ENCODE peak calls at places on chromosomes 11 and 22, in ten cellular contexts. O is sigmoid colon, N is stomach, F is adrenal gland, A is spleen, U is GM12878, E is heart left ventricle, H is uterus, X is ovary, Q is IMR-90. R is an unnamed sample. For H3K36me3 and H3K4me1, the result is how much of the 10 kb centered on the place peaks cover.

GRCh38 chr11:109378049-109378448 is 43.9 kb upstream of the C11orf87 start:
- DNase-seq in F (no peak), A (no peak), U (no peak), N (no peak), H (no peak), X (no peak), Q (no peak), O (no peak), E (no peak), R (no peak)

GRCh38 chr11:68226421-68226820 is 13.3 kb upstream of the KMT5B start:
- DNase-seq in U (no peak), X (no peak), F (no peak), N (no peak), O (no peak), A (no peak), H (no peak), E (no peak), Q (no peak), R (no peak)

GRCh38 chr11:1638344-1638743 is 8.8 kb downstream of the KRTAP5-5 start:
- DNase-seq in Q (no peak), U (no peak), N (no peak), O (peak), A (no peak), X (no peak), F (no peak), E (no peak), H (no peak), R (no peak)

GRCh38 chr22:25747245-25747944 is 5.4 kb downstream of the MYO18B start:
- DNase-seq in H (peak), O (no peak), U (no peak), Q (peak), E (no peak), N (peak), X (no peak), A (no peak), F (peak), R (no peak)

GRCh38 chr11:12289667-12290476 is 87.5 kb upstream of the PARVA start:
- DNase-seq in N (peak), U (no peak), O (no peak), Q (no peak), H (no peak), A (no peak), E (no peak), F (no peak), X (no peak), R (peak)

GRCh38 chr22:35630387-35630793 is 13.3 kb upstream of the MB start:
- DNase-seq in F (no peak), H (no peak), U (no peak), A (peak), N (no peak), X (no peak), Q (peak), O (peak), E (no peak), R (no peak)

GRCh38 chr11:94604496-94604895 is 37.3 kb downstream of the PIWIL4 start:
- DNase-seq in Q (peak), N (no peak), U (no peak), F (no peak), E (no peak), X (no peak), H (no peak), A (no peak), O (no peak), R (no peak)

GRCh38 chr11:848988-849824 is 6.6 kb downstream of the TSPAN4 start:
- DNase-seq in O (no peak), U (no peak), N (no peak), A (no peak), X (peak), F (no peak), E (no peak), Q (no peak), H (peak), R (no peak)

GRCh38 chr11:118168316-118168715 is 8.1 kb downstream of the SCN2B start:
- DNase-seq in A (no peak), X (no peak), E (no peak), Q (no peak), F (no peak), O (no peak), U (no peak), H (no peak), N (no peak), R (no peak)

GRCh38 chr11:101264303-101264702 is 134.7 kb upstream of the PGR start:
- DNase-seq in E (no peak), Q (no peak), N (no peak), F (no peak), X (no peak), H (no peak), A (no peak), O (no peak), U (no peak), R (no peak)

GRCh38 chr11:27926981-27927481 is 180.9 kb downstream of the KIF18A start:
- DNase-seq in N (no peak), A (no peak), F (no peak), E (no peak), U (no peak), H (no peak), O (no peak), X (no peak), Q (peak), R (no peak)

GRCh38 chr11:12377824-12378593 is 638 bp downstream of the PARVA start:
- DNase-seq in F (peak), H (peak), U (no peak), N (peak), Q (peak), X (peak), E (peak), O (peak), A (no peak), R (peak)

GRCh38 chr22:35312198-35313059 is 12.7 kb downstream of the TOM1 start:
- DNase-seq in Q (peak), A (peak), O (peak), F (peak), N (no peak), U (no peak), H (no peak), X (no peak), E (no peak), R (no peak)

GRCh38 chr22:19703869-19704268 is 10.4 kb upstream of the SEPTIN5 start:
- DNase-seq in A (peak), N (no peak), U (no peak), H (no peak), F (no peak), E (peak), O (peak), X (no peak), Q (no peak), R (no peak)

GRCh38 chr11:116844722-116845121 is 7.3 kb upstream of the APOA1 start:
- DNase-seq in O (no peak), U (no peak), H (no peak), N (no peak), F (no peak), Q (no peak), A (no peak), E (no peak), X (no peak), R (no peak)
- H3K36me3 ChIP-seq in O (under half), U (under half), H (under half), N (half or more), F (under half), Q (under half), A (half or more), E (half or more), X (under half), R (under half)

GRCh38 chr22:37778370-37779009 is 29.2 kb upstream of the GCAT start:
- DNase-seq in O (no peak), H (no peak), E (no peak), X (no peak), N (no peak), F (no peak), U (no peak), Q (no peak), A (no peak), R (no peak)
- H3K4me1 ChIP-seq in O (under half), H (under half), E (under half), X (under half), N (under half), F (under half), U (under half), Q (under half), A (under half), R (under half)

GRCh38 chr22:37020192-37020479 is 594 bp downstream of the MPST start:
- DNase-seq in A (no peak), O (no peak), X (peak), Q (peak), U (no peak), N (peak), F (no peak), H (peak), E (no peak), R (peak)

GRCh38 chr22:37021710-37022482 is 2.4 kb downstream of the MPST start:
- DNase-seq in O (no peak), U (no peak), E (no peak), H (no peak), A (peak), Q (peak), N (peak), X (no peak), F (no peak), R (no peak)

GRCh38 chr22:37022483-37023337 is 3.2 kb downstream of the MPST start:
- DNase-seq in U (no peak), N (peak), H (no peak), E (no peak), A (no peak), O (no peak), X (no peak), F (no peak), Q (no peak), R (no peak)

GRCh38 chr22:37019309-37020191 is at the start of the genes MPST and TST:
- DNase-seq in F (peak), A (peak), O (peak), N (peak), H (peak), Q (peak), X (peak), U (no peak), E (peak), R (peak)

DNA sequence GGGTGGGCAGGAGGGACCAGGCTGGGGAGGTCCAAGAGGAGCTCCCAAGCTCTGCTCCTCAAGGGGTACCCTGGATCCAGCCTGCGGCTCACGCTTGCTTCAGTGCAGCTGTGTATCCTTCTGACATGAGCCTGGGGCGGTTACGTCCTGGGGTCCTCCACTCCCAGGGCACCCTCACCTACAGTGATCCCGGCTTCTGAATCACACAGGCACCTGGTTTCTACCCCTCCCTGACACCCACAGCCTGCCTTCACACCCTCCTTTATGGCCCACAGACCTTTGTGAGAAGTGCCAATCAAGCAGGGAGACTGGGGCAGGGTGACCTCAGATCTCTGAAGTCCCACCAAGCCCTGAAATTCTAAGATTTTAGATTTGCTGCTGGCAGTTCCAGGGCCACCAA is 1.5 kb downstream of the MPST start:
- DNase-seq in O (no peak), A (no peak), F (no peak), H (no peak), N (no peak), U (no peak), E (no peak), X (no peak), Q (no peak), R (no peak)
- TF ChIP-seq POLR2A in O (no peak), A (no peak), F (no peak), H (no peak), N (no peak), U (no peak), E (no peak), X (no peak), Q (no peak), R (no peak)

DNA sequence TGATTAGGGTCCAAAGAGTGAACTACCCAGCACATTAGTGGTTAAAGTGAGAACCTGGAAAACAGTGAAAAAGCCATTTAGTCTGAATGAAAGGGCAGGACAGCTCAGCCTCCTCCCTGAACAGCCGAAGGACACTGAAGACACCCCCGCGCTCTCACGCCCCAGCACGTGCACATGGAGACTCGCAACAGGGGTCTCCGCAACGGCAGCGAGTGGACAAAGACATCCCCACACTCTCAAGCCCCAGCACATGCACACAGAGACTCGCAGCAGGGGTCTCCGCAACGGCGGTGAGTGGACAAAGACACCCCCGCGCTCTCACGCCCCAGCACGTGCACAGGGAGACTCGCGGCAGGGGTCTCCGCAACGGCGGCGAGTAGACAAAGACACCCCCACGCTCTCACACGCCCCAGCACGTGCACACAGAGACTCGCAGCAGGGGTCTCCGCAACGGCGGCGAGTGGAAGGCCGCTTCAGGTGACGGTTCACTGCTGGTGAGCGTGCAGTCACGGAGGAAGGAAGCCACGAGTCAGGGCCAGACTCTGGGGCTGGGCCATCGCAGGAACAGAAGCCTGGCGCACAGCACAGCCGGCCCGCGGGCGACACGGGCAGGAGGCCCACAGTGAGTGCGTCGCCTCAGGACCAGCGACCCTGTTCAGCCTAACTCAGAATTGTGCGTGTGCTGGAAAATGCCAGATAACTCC is 43.6 kb downstream of the BRD1 start:
- DNase-seq in E (no peak), H (no peak), Q (no peak), F (no peak), X (no peak), O (peak), U (no peak), N (no peak), A (no peak), R (no peak)
- H3K36me3 ChIP-seq in E (under half), H (under half), Q (half or more), F (under half), X (under half), O (under half), U (under half), N (half or more), A (half or more), R (under half)

DNA sequence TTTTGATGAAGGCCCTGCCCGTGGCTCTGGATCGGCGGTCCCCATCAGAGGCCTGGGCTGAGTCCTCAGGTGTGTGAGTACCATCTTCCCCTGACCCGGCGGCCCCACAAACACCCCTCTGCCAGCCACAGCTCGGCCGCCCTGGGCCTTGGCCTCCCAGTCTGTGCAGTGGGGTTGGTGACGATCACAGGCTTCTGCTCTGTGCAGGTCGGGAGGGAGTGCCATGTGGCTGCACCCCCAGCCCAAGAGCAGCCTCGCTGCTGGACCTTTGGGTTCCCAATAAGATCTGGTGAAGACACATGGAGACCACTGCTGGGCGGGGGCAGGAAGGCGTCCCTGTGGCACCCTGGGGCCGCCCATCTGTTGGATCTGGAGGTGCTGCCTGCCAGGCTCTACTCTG is 47.1 kb upstream of the PPARA start:
- DNase-seq in X (no peak), Q (no peak), N (no peak), H (no peak), A (no peak), E (no peak), U (no peak), F (no peak), O (no peak), R (no peak)
- H3K4me1 ChIP-seq in X (half or more), Q (under half), N (half or more), H (under half), A (half or more), E (under half), U (under half), F (half or more), O (half or more), R (half or more)

GRCh38 chr22:30575011-30575671 is 676 bp upstream of the GAL3ST1 start:
- DNase-seq in E (peak), A (no peak), O (no peak), N (peak), Q (peak), H (peak), U (no peak), X (peak), F (no peak), R (no peak)

GRCh38 chr22:30574095-30574981 is at the start of gene GAL3ST1:
- DNase-seq in U (no peak), A (no peak), O (no peak), X (no peak), H (no peak), F (no peak), E (no peak), N (peak), Q (no peak), R (no peak)

GRCh38 chr22:30572210-30572609 is 2.3 kb downstream of the GAL3ST1 start:
- DNase-seq in H (no peak), U (no peak), E (no peak), X (no peak), Q (no peak), N (no peak), F (no peak), O (no peak), A (no peak), R (no peak)

GRCh38 chr22:30573594-30574094 is 821 bp downstream of the GAL3ST1 start:
- DNase-seq in E (no peak), O (no peak), F (no peak), Q (no peak), A (no peak), N (peak), H (no peak), X (no peak), U (no peak), R (no peak)

DNA sequence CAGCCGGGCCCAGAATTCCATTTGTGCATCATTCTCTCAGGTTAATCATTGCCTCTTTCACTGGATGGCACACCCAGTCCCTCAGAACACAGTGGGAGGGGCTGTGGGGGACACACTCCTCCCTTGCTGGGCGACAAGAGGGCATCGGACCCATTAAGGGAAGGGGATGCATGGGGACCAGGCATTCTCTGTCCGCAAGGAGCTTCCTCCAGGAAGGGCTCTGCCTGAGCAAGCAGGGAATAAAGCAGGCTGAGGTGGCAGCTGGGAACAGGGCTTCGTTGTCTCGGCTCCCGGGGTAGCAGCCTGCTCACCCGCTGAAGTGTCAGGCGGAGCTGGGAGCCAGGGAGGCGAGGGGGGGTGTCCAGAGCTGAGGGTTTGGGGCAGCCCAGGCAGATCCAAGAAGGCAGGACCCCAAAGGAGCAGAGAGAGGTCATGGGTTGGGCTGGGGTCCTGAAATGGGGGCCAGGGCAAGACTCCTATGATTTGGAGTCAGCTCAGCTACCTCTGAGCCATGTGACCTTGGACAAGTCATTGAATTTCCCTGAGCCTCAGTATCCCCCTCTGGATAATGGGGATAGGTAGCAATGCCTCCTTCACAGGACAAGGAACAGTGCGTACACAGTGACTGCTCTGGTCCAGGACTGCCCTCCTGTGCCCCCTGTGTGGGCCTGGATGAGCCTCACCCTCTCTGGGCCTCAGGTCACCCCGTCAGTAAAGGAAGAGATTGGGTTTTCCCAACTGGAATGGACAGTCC is 1.4 kb downstream of the GAL3ST1 start:
- DNase-seq in U (no peak), A (no peak), E (no peak), H (no peak), F (no peak), X (no peak), N (no peak), Q (no peak), O (no peak), R (no peak)
- TF ChIP-seq POLR2A in U (no peak), A (no peak), E (no peak), H (no peak), F (no peak), X (no peak), N (no peak), Q (no peak), O (no peak), R (no peak)